ENCODE peak calls at places on chromosomes 2 and 18, in four cellular contexts. One of them, this sample, is unnamed.

GRCh38 chr2:3111267-3111666 is 266.4 kb downstream of the EIPR1 start:
- DNase-seq in astrocyte: no peak
- DNase-seq in SK-N-SH: no peak
- DNase-seq in mesendoderm: no peak
- DNase-seq in this sample: no peak

GRCh38 chr18:57803119-57803969 is at the start of gene ATP8B1:
- DNase-seq in mesendoderm: peak; percentile 94
- DNase-seq in SK-N-SH: peak; percentile 75
- DNase-seq in astrocyte: peak; percentile 65
- DNase-seq in this sample: no peak

GRCh38 chr2:45654250-45654649 is 2.8 kb downstream of the PRKCE start:
- DNase-seq in mesendoderm: no peak
- DNase-seq in SK-N-SH: no peak
- DNase-seq in astrocyte: no peak
- DNase-seq in this sample: no peak

GRCh38 chr2:74845217-74845751 is 11.4 kb downstream of the HK2 start:
- DNase-seq in SK-N-SH: no peak
- DNase-seq in astrocyte: peak; percentile 90
- DNase-seq in mesendoderm: peak; percentile 74
- DNase-seq in this sample: no peak

GRCh38 chr2:15117409-15118030 is 443.6 kb downstream of the NBAS start:
- DNase-seq in SK-N-SH: peak; percentile 35
- DNase-seq in astrocyte: no peak
- DNase-seq in mesendoderm: no peak
- DNase-seq in this sample: no peak

GRCh38 chr2:236526459-236527197 is 43.0 kb upstream of the ACKR3 start:
- DNase-seq in astrocyte: peak; percentile 22
- DNase-seq in mesendoderm: peak; percentile 7
- DNase-seq in SK-N-SH: no peak
- DNase-seq in this sample: no peak

GRCh38 chr18:28523758-28524475 is 347.0 kb upstream of the CDH2 start:
- DNase-seq in SK-N-SH: no peak
- DNase-seq in mesendoderm: no peak
- DNase-seq in astrocyte: no peak
- DNase-seq in this sample: no peak

GRCh38 chr18:60413944-60414547 is 41.5 kb upstream of the MC4R start:
- DNase-seq in mesendoderm: peak; percentile 49
- DNase-seq in SK-N-SH: no peak
- DNase-seq in astrocyte: no peak
- DNase-seq in this sample: peak; percentile 54

GRCh38 chr2:158723311-158723838 is 71.7 kb upstream of the DAPL1 start:
- DNase-seq in mesendoderm: no peak
- DNase-seq in astrocyte: no peak
- DNase-seq in SK-N-SH: no peak
- DNase-seq in this sample: no peak

GRCh38 chr2:213934560-213934959 is 476.3 kb upstream of the VWC2L start:
- DNase-seq in mesendoderm: peak; percentile 35
- DNase-seq in astrocyte: peak; percentile 1
- DNase-seq in SK-N-SH: peak; percentile 23
- DNase-seq in this sample: peak; percentile 72

GRCh38 chr2:41394541-41394940 is 653.3 kb upstream of the PKDCC start:
- DNase-seq in astrocyte: no peak
- DNase-seq in mesendoderm: peak; percentile 19
- DNase-seq in SK-N-SH: no peak
- DNase-seq in this sample: no peak

GRCh38 chr18:69365658-69366057 is 35.0 kb upstream of the DOK6 start:
- DNase-seq in astrocyte: no peak
- DNase-seq in SK-N-SH: no peak
- DNase-seq in mesendoderm: peak; percentile 66
- DNase-seq in this sample: no peak

GRCh38 chr18:62566199-62566598 is 43.4 kb downstream of the ZCCHC2 start:
- DNase-seq in SK-N-SH: no peak
- DNase-seq in astrocyte: no peak
- DNase-seq in mesendoderm: peak; percentile 65
- DNase-seq in this sample: no peak

DNA sequence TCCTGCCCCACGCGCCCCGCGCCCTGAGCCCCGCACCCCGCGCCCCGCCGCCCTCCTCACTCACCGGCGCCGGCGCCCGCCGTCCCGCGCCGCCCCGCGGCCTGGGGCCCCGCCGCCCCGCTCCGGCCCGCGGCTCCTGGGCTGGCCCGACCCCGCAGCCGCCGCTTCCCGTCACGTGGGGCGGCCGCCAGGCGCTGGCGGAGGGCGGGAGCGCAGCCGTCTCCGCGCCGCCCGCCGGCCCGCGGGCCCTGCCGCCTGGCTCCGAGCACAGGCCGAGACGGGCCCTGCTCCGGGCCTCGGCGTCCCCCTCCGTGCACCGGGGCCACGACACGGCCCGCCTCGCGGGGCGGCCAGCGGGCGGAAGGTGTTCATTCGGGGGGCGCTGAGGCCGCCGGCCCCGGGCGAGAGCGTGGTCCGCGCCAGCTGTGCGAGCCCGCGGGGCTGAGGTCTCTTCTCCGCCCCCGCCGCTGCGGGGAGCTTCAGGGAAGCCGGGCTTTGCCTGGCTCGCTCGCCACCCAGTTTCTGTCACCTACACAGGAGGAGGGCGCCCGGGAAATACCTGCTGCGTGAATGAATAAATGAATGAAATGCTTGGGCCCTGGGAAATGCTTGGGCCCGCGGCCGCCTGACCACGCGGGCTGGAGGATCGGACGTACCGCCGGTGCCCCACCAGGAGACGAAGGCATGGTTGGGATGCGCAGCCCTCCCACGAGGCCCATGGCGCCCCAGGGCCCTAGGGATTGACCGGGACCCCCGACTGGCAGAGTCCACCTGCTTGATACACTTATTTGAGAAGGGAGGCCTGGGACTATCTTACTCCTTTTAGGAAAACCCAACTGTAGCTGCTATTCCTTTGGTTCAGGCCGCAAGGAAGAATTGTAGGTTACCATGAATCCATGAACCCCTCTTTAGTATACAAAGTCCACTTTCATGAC is at the start of gene TGFBRAP1:
- DNase-seq in mesendoderm: peak; percentile 65
- DNase-seq in astrocyte: no peak
- DNase-seq in SK-N-SH: peak; percentile 93
- DNase-seq in this sample: peak; percentile 83
- H3K9ac ChIP-seq in mesendoderm: peak within 1 kb of the TSS; percentile 83
- H3K9ac ChIP-seq in astrocyte: peak within 1 kb of the TSS; percentile 83
- H3K9ac ChIP-seq in SK-N-SH: peak within 1 kb of the TSS; percentile 86
- H3K9ac ChIP-seq in this sample: peak within 1 kb of the TSS; percentile 88

DNA sequence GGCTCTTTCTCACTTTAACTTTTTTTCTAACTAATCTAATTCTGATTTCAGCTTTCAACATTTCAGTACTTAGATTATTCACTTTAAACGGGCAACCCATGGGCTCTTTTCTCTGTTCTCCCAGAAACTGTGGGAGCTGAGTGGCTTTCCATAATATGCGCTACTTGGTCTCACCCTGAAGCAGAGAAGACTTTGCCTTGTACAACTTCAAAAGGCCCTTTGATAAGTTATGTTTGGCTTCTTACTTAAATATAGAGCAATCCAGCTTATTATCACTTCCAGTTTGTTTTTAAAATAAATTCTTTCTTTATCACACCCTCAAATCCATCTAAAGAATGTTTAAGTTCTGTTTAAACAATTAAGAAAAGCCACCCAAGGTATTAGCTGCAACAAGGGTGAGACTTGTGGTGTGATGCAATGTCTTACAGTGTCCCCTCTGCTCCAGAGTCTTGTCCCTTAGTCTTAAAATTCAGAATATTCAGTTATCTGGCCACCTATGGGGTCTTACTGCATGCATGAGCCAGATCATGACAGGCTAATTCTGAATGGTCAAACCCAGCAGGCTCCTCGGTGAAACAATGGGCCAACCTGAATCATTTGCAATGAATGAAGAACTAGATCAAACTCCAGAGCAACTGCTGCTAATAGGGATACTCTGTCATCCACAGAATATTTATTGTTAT is 38.8 kb downstream of the GCG start:
- DNase-seq in SK-N-SH: no peak
- DNase-seq in astrocyte: no peak
- DNase-seq in mesendoderm: peak; percentile 83
- DNase-seq in this sample: no peak
- H3K9ac ChIP-seq in SK-N-SH: no peak overlapping the region
- H3K9ac ChIP-seq in astrocyte: no peak overlapping the region
- H3K9ac ChIP-seq in mesendoderm: no peak overlapping the region
- H3K9ac ChIP-seq in this sample: no peak overlapping the region

GRCh38 chr2:216034065-216034464 is 20.7 kb upstream of the MREG start:
- DNase-seq in mesendoderm: peak; percentile 78
- DNase-seq in SK-N-SH: peak; percentile 68
- DNase-seq in astrocyte: peak; percentile 41
- DNase-seq in this sample: peak; percentile 90
- H3K9ac ChIP-seq in mesendoderm: no peak overlapping the region
- H3K9ac ChIP-seq in SK-N-SH: no peak overlapping the region
- H3K9ac ChIP-seq in astrocyte: no peak overlapping the region
- H3K9ac ChIP-seq in this sample: no peak overlapping the region

GRCh38 chr2:162074579-162074922 is 536 bp upstream of the DPP4 start:
- DNase-seq in SK-N-SH: no peak
- DNase-seq in astrocyte: no peak
- DNase-seq in mesendoderm: no peak
- DNase-seq in this sample: no peak

GRCh38 chr2:162075689-162076132 is 1.7 kb upstream of the DPP4 start:
- DNase-seq in mesendoderm: no peak
- DNase-seq in SK-N-SH: no peak
- DNase-seq in astrocyte: no peak
- DNase-seq in this sample: no peak

GRCh38 chr2:162074937-162075688 is 1.1 kb upstream of the DPP4 start:
- DNase-seq in SK-N-SH: no peak
- DNase-seq in astrocyte: peak; percentile 51
- DNase-seq in mesendoderm: peak; percentile 50
- DNase-seq in this sample: no peak

GRCh38 chr2:162072976-162073775 is 839 bp downstream of the DPP4 start:
- DNase-seq in astrocyte: no peak
- DNase-seq in SK-N-SH: peak; percentile 10
- DNase-seq in mesendoderm: peak; percentile 31
- DNase-seq in this sample: no peak

GRCh38 chr2:162073776-162074578 is at the start of gene DPP4:
- DNase-seq in astrocyte: no peak
- DNase-seq in mesendoderm: peak; percentile 78
- DNase-seq in SK-N-SH: peak; percentile 34
- DNase-seq in this sample: no peak
- H3K9ac ChIP-seq in astrocyte: peak within 1 kb of the TSS; percentile 65
- H3K9ac ChIP-seq in mesendoderm: peak within 1 kb of the TSS; percentile 40
- H3K9ac ChIP-seq in SK-N-SH: peak within 1 kb of the TSS; percentile 49
- H3K9ac ChIP-seq in this sample: no peak within 1 kb of the TSS

GRCh38 chr18:48787523-48788151 is 163.1 kb downstream of the SMAD7 start:
- DNase-seq in mesendoderm: no peak
- DNase-seq in astrocyte: no peak
- DNase-seq in SK-N-SH: peak; percentile 68
- DNase-seq in this sample: no peak
- H3K9ac ChIP-seq in mesendoderm: no peak overlapping the region
- H3K9ac ChIP-seq in astrocyte: peak overlapping the region; percentile 42
- H3K9ac ChIP-seq in SK-N-SH: no peak overlapping the region
- H3K9ac ChIP-seq in this sample: no peak overlapping the region

This sample was measured in Karpas-422.